ENCODE peak calls at places on chromosomes 11 and 22, in nine cellular contexts. G, A, F, S, R, B, E, U and V are unnamed samples.

GRCh38 chr11:129804012-129804411 is 11.6 kb upstream of the TMEM45B start:
- DNase-seq in G (no peak), A (no peak), F (no peak), S (no peak), R (no peak), B (no peak), E (no peak), U (no peak), V (no peak)

GRCh38 chr22:49509016-49509415 is 318.7 kb downstream of the BRD1 start:
- DNase-seq in G (no peak), A (no peak), F (no peak), S (no peak), R (peak; percentile 5), B (no peak), E (no peak), U (no peak), V (no peak)

GRCh38 chr22:43263645-43264514 is 76.9 kb upstream of the TTLL12 start:
- DNase-seq in G (peak; percentile 22), A (no peak), F (no peak), S (no peak), R (no peak), B (peak; percentile 97), E (no peak), U (no peak), V (peak; percentile 85)

GRCh38 chr11:107898270-107898669 is 30.0 kb upstream of the RAB39A start:
- DNase-seq in G (peak; percentile 5), A (no peak), F (peak; percentile 10), S (no peak), R (no peak), B (no peak), E (no peak), U (peak; percentile 33), V (peak; percentile 43)

GRCh38 chr11:33266418-33267215 is 9.4 kb downstream of the HIPK3 start:
- DNase-seq in G (no peak), A (no peak), F (no peak), S (no peak), R (no peak), B (no peak), E (no peak), U (no peak), V (no peak)

GRCh38 chr11:15901046-15901445 is 455.3 kb downstream of the SOX6 start:
- DNase-seq in G (no peak), A (no peak), F (peak; percentile 62), S (peak; percentile 24), R (no peak), B (no peak), E (peak; percentile 19), U (no peak), V (no peak)

GRCh38 chr11:96875772-96876171 is 486.0 kb downstream of the JRKL start:
- DNase-seq in G (no peak), A (no peak), F (no peak), S (no peak), R (no peak), B (no peak), E (no peak), U (no peak), V (no peak)

GRCh38 chr22:40193429-40194421 is 16.0 kb downstream of the TNRC6B start:
- DNase-seq in G (no peak), A (no peak), F (peak; percentile 58), S (no peak), R (no peak), B (peak; percentile 36), E (no peak), U (no peak), V (no peak)

GRCh38 chr11:116272181-116272789 is 500.5 kb downstream of the BUD13 start:
- DNase-seq in G (no peak), A (no peak), F (no peak), S (no peak), R (no peak), B (no peak), E (no peak), U (no peak), V (no peak)
- TF ChIP-seq CTCF in G (no peak), A (no peak), F (no peak), S (no peak), R (no peak), B (no peak), E (no peak), U (no peak), V (no peak)

GRCh38 chr11:1765871-1766718 is 2.4 kb upstream of the CTSD start:
- DNase-seq in G (no peak), A (no peak), F (no peak), S (no peak), R (no peak), B (peak; percentile 48), E (no peak), U (no peak), V (no peak)
- TF ChIP-seq CTCF in G (no peak), A (no peak), F (peak; percentile 3), S (peak; percentile 24), R (no peak), B (no peak), E (no peak), U (no peak), V (no peak)

DNA sequence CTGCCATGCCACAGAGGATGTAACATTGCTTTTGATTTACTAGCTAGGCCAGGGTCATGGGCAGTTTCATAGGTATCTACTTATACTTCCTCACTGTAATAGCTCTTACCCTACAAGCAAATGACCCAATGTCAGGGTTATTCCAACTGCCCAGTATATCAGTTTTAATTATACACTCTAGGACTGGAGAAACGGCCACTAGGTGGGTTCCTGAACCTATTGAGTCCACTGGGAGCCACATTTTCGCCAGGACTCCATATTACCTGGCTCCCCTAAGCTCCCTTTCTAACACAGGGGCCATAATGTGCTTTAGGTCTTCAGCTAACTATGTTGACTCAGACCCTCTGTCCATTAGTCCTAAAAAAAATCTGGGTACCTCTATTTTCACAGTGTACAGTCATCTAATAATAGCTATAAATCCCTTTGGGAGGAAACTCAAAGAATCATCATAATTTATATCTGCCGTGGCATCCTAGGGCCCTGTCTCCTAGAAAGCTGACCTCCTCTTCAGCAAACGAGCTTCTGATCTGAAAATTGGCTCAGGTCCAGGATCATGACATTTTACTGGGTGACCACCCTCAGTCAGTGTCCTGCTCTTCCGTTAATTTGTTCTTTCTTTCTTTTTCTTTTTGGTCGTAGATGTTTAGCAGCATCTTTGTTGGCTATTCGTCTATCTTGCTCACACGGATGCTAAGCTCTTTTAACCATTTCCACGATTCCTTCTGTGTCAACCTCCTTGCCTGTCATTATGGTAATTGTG is 244.3 kb downstream of the FAM76B start:
- DNase-seq in G (no peak), A (no peak), F (no peak), S (no peak), R (no peak), B (no peak), E (no peak), U (no peak), V (no peak)
- TF ChIP-seq CTCF in G (no peak), A (no peak), F (no peak), S (no peak), R (no peak), B (no peak), E (no peak), U (peak; percentile 20), V (peak; percentile 17)

DNA sequence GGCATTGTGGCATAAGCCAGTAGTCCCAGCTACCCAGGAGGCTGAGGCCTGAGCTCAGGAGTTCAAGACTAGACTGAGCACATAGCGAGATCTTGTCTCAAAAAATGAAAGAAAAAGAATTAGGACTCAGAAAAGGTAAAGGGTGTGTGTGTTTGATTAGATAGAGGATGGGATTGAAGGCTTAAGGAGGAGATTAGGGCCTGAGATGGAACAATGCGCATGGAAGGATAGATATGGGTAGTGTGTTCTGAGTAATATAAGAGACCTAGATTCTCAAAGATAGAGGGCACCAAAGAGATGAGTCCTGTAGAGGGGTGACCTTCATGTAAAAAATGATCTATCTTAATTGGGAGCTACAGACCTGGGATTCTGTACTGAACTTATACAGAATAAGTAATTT is 17.3 kb upstream of the RAB30 start:
- DNase-seq in G (no peak), A (no peak), F (no peak), S (no peak), R (no peak), B (no peak), E (no peak), U (no peak), V (no peak)
- TF ChIP-seq CTCF in G (no peak), A (no peak), F (no peak), S (no peak), R (no peak), B (no peak), E (no peak), U (no peak), V (no peak)

DNA sequence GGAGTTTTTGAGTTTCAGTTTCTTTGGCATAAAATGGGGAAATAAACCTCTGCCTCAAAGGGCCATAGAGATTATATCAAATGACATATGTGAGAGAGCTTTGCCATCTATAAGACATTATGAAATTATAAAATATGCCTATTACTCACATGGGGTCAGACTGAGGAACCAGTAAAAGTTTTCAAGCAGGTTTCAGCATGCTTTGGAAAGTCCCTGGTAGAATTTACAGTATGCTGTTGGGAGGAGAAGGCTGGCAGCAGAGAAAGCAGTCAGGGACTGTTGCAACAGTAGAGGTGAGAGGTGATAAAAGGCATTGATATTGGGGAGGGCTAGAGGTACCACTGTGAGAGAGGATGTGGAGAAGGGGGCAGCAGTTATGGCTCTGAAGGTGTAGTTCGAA is 13.6 kb upstream of the MTNR1B start:
- DNase-seq in G (no peak), A (no peak), F (no peak), S (no peak), R (no peak), B (no peak), E (no peak), U (no peak), V (no peak)
- TF ChIP-seq CTCF in G (no peak), A (no peak), F (no peak), S (no peak), R (no peak), B (no peak), E (no peak), U (no peak), V (no peak)